ENCODE peak calls at places on chromosomes 5 and 9, in nine cellular contexts. N, O, F, A, Q, S, X, U and P are unnamed samples.

GRCh38 chr5:162699361-162699760 is 631.8 kb downstream of the GABRG2 start:
- DNase-seq in N (no peak), O (no peak), F (no peak), A (no peak), Q (no peak), S (no peak), X (no peak), U (no peak), P (no peak)

GRCh38 chr5:132207783-132208182 is 19.9 kb downstream of the P4HA2 start:
- DNase-seq in N (no peak), O (peak; percentile 52), F (no peak), A (no peak), Q (no peak), S (no peak), X (no peak), U (no peak), P (no peak)

GRCh38 chr5:169423580-169424278 is 122.8 kb upstream of the SLIT3 start:
- DNase-seq in N (no peak), O (no peak), F (no peak), A (no peak), Q (no peak), S (no peak), X (no peak), U (no peak), P (no peak)

GRCh38 chr9:94584555-94584954 is 9.1 kb downstream of the FBP2 start:
- DNase-seq in N (no peak), O (no peak), F (no peak), A (peak; percentile 6), Q (no peak), S (no peak), X (peak; percentile 66), U (no peak), P (no peak)

GRCh38 chr9:134700636-134701350 is 59.2 kb downstream of the COL5A1 start:
- DNase-seq in N (no peak), O (no peak), F (no peak), A (no peak), Q (no peak), S (no peak), X (no peak), U (no peak), P (no peak)

GRCh38 chr5:79890119-79890870 is 100.8 kb downstream of the MTX3 start:
- DNase-seq in N (no peak), O (no peak), F (no peak), A (no peak), Q (no peak), S (no peak), X (no peak), U (no peak), P (no peak)

GRCh38 chr9:98064623-98065392 is 8.3 kb downstream of the NANS start:
- DNase-seq in N (no peak), O (no peak), F (no peak), A (no peak), Q (no peak), S (no peak), X (no peak), U (no peak), P (no peak)

GRCh38 chr5:71887680-71888079 is 168.6 kb downstream of the CARTPT start:
- DNase-seq in N (peak; percentile 65), O (no peak), F (no peak), A (peak; percentile 57), Q (peak; percentile 75), S (no peak), X (peak; percentile 70), U (no peak), P (peak; percentile 78)

GRCh38 chr9:128554155-128554862 is 1.9 kb downstream of the SPTAN1 start:
- DNase-seq in N (peak; percentile 86), O (peak; percentile 84), F (peak; percentile 74), A (peak; percentile 19), Q (peak; percentile 32), S (no peak), X (peak; percentile 80), U (peak; percentile 63), P (no peak)

GRCh38 chr9:100856238-100856637 is 172.3 kb upstream of the PLPPR1 start:
- DNase-seq in N (no peak), O (no peak), F (no peak), A (no peak), Q (no peak), S (no peak), X (no peak), U (no peak), P (no peak)

GRCh38 chr5:69000216-69000615 is 93.6 kb upstream of the SLC30A5 start:
- DNase-seq in N (no peak), O (no peak), F (no peak), A (no peak), Q (no peak), S (no peak), X (no peak), U (no peak), P (no peak)

GRCh38 chr5:174457141-174457678 is 267.2 kb upstream of the MSX2 start:
- DNase-seq in N (no peak), O (peak; percentile 70), F (no peak), A (no peak), Q (no peak), S (no peak), X (no peak), U (no peak), P (no peak)

GRCh38 chr9:129685220-129685932 is 19.9 kb downstream of the PRRX2 start:
- DNase-seq in N (peak; percentile 73), O (no peak), F (no peak), A (no peak), Q (no peak), S (no peak), X (peak; percentile 55), U (no peak), P (no peak)

GRCh38 chr9:138100711-138101349 is 223.2 kb downstream of the CACNA1B start:
- DNase-seq in N (no peak), O (peak; percentile 67), F (no peak), A (no peak), Q (no peak), S (no peak), X (no peak), U (no peak), P (peak; percentile 32)

GRCh38 chr9:68708089-68708488 is 3.0 kb downstream of the PIP5K1B start:
- DNase-seq in N (no peak), O (no peak), F (no peak), A (no peak), Q (no peak), S (no peak), X (no peak), U (no peak), P (no peak)

GRCh38 chr5:39363217-39363616 is 1.1 kb downstream of the C9 start:
- DNase-seq in N (no peak), O (no peak), F (no peak), A (no peak), Q (no peak), S (no peak), X (no peak), U (no peak), P (no peak)